ENCODE peak calls at places on chromosomes 11 and 22, in four cellular contexts. U is IMR-90, O is GM12878, I is K562. G is an unnamed sample.

GRCh38 chr11:95487391-95487790 is 256.4 kb upstream of the SESN3 start:
- DNase-seq in I (no peak), U (no peak), O (peak), G (no peak)

GRCh38 chr11:8259316-8259995 is 4.2 kb downstream of the LMO1 start:
- DNase-seq in I (no peak), U (no peak), O (no peak), G (no peak)

GRCh38 chr11:46778416-46778815 is 59.4 kb downstream of the F2 start:
- DNase-seq in O (no peak), U (no peak), I (no peak), G (no peak)

GRCh38 chr11:128670631-128671030 is 23.2 kb upstream of the FLI1 start:
- DNase-seq in U (no peak), O (no peak), I (no peak), G (no peak)

GRCh38 chr22:44154431-44154942 is 26.2 kb upstream of the PARVG start:
- DNase-seq in U (peak), I (no peak), O (peak), G (no peak)

GRCh38 chr22:23285236-23285635 is 104.9 kb downstream of the BCR start:
- DNase-seq in O (no peak), I (no peak), U (no peak), G (no peak)

GRCh38 chr11:3920148-3920852 is 64.8 kb downstream of the STIM1 start:
- DNase-seq in O (peak), U (peak), I (peak), G (no peak)

GRCh38 chr11:20131744-20132666 is 28.3 kb downstream of the DBX1 start:
- DNase-seq in U (peak), O (no peak), I (peak), G (peak)

GRCh38 chr11:44226945-44227344 is 83.0 kb downstream of the ALX4 start:
- DNase-seq in I (no peak), O (no peak), U (no peak), G (no peak)

GRCh38 chr11:2102132-2102882 is 36.9 kb downstream of the IGF2 start:
- DNase-seq in U (no peak), I (no peak), O (no peak), G (no peak)

GRCh38 chr11:132068556-132068955 is 698.1 kb downstream of the NTM start:
- DNase-seq in U (no peak), I (no peak), O (no peak), G (no peak)

GRCh38 chr11:105697291-105697690 is 87.4 kb downstream of the GRIA4 start:
- DNase-seq in O (no peak), U (no peak), I (no peak), G (no peak)

GRCh38 chr11:76824980-76825725 is 35.6 kb upstream of the ACER3 start:
- DNase-seq in I (peak), U (peak), O (no peak), G (peak)

GRCh38 chr22:49522582-49523373 is 304.9 kb downstream of the BRD1 start:
- DNase-seq in O (no peak), U (no peak), I (no peak), G (no peak)

GRCh38 chr22:46027219-46028068 is 50.5 kb upstream of the WNT7B start:
- DNase-seq in O (no peak), U (no peak), I (peak), G (no peak)

GRCh38 chr11:8066911-8067455 is 14.0 kb upstream of the TUB start:
- DNase-seq in I (no peak), O (no peak), U (no peak), G (no peak)

GRCh38 chr22:35645646-35646045 is 2.6 kb upstream of the APOL6 start:
- DNase-seq in I (no peak), O (no peak), U (no peak), G (no peak)

GRCh38 chr22:38707346-38707745 is 1.6 kb downstream of the GTPBP1 start:
- DNase-seq in O (no peak), U (peak), I (peak), G (peak)
- TF ChIP-seq FOS in O (no peak), U (peak), I (no peak), G (no peak)

DNA sequence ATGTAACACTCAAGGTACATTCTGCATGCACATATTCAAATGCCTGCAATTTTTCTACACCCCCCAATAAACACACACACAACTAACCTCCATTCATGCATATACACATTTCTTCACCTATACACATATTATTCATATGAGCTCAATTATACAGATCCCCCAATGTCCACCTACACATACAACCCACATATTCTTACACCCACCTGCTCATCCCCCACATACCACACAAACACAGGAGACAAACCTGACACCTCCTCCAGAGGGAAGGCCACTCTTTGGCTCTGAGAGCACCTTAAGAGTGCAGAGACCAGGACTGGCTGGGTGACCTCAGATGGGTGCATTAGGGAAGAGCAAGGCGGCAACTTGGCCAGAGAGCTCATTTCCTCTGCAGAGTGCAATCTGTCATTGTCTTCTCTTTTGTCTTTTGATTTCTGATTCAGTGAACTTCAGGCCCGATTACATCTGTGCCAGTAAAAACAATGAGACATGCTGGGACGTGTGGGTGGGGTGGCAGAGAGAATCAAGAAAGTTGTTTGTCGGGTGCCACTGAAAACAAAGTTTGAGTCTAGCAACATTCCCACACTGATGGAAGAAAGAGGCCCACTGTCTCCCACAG is 208.4 kb downstream of the NXPE2 start:
- DNase-seq in O (no peak), I (no peak), U (no peak), G (no peak)
- TF ChIP-seq FOS in O (no peak), I (no peak), U (no peak), G (no peak)

DNA sequence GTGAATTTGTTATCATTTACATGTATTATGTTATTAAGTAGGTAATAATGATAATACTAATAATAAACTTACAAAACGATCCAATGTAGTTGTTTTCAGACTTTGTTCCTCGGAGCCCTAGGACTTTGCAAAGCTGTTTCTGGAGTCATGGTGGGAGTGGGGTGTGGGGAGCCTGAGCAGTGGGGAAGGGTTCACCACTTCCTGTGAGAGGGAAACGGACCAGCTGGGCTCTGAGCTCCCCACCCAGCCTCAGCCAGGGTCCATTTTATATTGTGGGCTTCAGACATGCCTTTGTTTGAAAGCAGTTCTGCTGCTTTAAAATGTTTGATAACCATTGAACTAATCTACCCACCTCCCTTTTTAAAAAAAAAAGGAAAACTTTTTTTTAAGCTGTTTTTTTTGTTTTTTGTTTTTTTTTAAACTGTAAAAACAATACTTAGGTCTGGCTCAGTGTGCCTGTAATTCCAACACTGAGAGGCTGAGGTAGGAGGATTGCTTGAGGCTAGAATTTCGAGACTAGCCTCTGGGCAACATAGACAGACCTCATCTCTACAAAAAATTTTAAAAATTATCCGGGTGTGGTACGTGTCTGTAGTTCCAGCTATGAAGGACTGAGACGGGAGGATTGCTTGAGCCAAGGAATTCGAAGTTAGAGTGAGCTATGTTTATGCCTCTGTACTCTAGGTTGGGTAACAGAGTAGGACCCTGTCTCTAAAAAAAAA is 7.0 kb downstream of the SERPING1 start:
- DNase-seq in I (no peak), U (no peak), O (no peak), G (no peak)
- TF ChIP-seq FOS in I (no peak), U (no peak), O (no peak), G (no peak)

DNA sequence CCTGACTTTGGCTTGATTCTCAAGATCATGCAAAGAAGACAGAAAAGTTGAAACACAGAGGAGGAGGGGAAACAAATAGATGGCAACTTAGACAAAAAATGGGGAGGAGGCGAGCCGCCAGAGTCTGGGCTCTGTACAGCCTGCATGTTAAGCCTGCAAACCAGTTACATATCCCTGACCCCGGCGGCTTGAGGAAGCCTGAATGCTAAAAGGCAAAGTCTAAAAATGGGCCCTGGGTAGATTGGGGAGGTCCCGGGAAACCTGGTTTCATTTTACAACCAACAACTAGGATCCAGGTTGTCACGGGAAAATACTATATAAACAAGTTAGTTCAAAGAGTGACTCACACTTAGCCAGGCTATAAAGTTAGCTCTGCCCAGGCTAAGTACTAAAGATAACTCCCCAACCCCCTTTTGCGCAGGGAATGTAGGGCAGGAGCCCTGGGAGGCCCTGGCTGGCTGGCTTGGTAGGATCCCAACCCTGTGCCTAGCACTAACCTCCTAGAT is 18.8 kb upstream of the ZBTB16 start:
- DNase-seq in O (no peak), I (no peak), U (peak), G (peak)
- TF ChIP-seq FOS in O (no peak), I (no peak), U (no peak), G (peak)

GRCh38 chr11:96869207-96869606 is 479.4 kb downstream of the JRKL start:
- DNase-seq in I (no peak), U (no peak), O (no peak), G (no peak)
- TF ChIP-seq FOS in I (no peak), U (no peak), O (no peak), G (no peak)

GRCh38 chr22:50524664-50525103 is 714 bp downstream of the SCO2 start:
- DNase-seq in I (no peak), U (no peak), O (no peak), G (no peak)
- TF ChIP-seq FOS in I (no peak), U (no peak), O (no peak), G (no peak)

G was measured in endothelial cell of umbilical vein.